ENCODE peak calls at places on chromosomes 4 and X, in nine cellular contexts. T, S, B, A, W, L, K, E and F are unnamed samples.

GRCh38 chr4:52711271-52711670 is 40.0 kb downstream of the ERVMER34-1 start:
- DNase-seq in T (no peak), S (no peak), B (no peak), A (no peak), W (no peak), L (no peak), K (no peak), E (no peak), F (no peak)

GRCh38 chrX:41913476-41913875 is 9.9 kb downstream of the CASK start:
- DNase-seq in T (no peak), S (no peak), B (no peak), A (no peak), W (no peak), L (no peak), K (no peak), E (no peak), F (no peak)

GRCh38 chr4:65296246-65296645 is 374.0 kb downstream of the EPHA5 start:
- DNase-seq in T (no peak), S (no peak), B (no peak), A (no peak), W (no peak), L (no peak), K (no peak), E (no peak), F (no peak)

GRCh38 chrX:53594354-53594753 is 92.2 kb downstream of the HUWE1 start:
- DNase-seq in T (no peak), S (peak), B (no peak), A (no peak), W (no peak), L (no peak), K (no peak), E (no peak), F (no peak)

GRCh38 chr4:177214935-177215334 is 94.7 kb upstream of the NEIL3 start:
- DNase-seq in T (no peak), S (peak), B (no peak), A (no peak), W (no peak), L (no peak), K (no peak), E (no peak), F (no peak)

GRCh38 chr4:184310881-184311709 is 93.4 kb upstream of the ENPP6 start:
- DNase-seq in T (no peak), S (no peak), B (peak), A (no peak), W (no peak), L (peak), K (no peak), E (no peak), F (no peak)

GRCh38 chrX:74349387-74349786 is 45.4 kb downstream of the ZCCHC13 start:
- DNase-seq in T (no peak), S (peak), B (no peak), A (no peak), W (no peak), L (no peak), K (no peak), E (no peak), F (no peak)

GRCh38 chr4:6464842-6465588 is 7.4 kb downstream of the PPP2R2C start:
- DNase-seq in T (no peak), S (no peak), B (peak), A (no peak), W (no peak), L (no peak), K (no peak), E (no peak), F (no peak)

GRCh38 chr4:1756079-1756478 is 34.8 kb downstream of the TACC3 start:
- DNase-seq in T (no peak), S (no peak), B (no peak), A (no peak), W (no peak), L (no peak), K (no peak), E (no peak), F (no peak)

GRCh38 chrX:40090050-40090804 is 7.5 kb downstream of the BCOR start:
- DNase-seq in T (peak), S (peak), B (peak), A (peak), W (no peak), L (peak), K (peak), E (no peak), F (no peak)

DNA sequence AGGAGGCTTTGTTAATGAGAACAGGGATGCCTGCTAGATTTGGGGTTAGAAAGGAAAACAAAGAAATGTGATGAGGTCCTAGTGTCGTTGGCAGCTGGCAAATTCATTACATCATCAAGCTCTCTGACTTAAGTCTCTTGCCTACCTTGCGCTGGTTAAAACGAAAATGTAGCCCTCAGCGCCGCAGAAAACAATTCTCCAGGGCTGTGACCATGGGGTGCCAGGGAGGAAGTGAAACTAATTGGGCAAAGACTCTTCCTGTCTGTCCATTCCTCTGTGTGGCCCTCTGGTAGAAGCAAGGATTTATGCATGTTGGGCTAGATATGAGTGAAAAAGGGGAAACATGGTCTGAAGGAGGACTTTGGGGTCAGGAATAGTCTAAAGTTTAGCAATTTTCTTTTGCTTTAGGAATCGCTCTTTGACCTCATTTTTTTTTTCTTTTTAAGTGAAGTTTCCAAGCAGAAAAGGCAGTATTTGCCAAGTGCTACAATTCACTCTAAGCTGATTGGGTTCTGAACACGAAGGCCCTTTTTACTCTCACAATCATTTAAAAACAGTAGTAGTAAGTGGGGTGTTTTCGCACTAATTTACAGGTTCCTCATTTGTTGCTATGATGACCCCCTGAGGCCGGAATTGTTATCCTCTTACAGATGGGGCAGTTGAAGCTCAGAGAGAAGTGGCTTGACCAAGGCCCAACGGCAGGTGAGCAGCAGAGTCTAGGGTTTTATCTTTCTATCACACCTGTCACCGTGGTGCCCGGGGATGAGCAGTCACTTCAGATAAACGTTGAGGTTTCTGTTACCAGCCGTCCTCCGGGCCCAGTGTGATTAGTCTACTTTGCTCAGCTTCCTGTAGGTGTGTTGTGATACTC is 27.3 kb upstream of the CHRNA9 start:
- DNase-seq in T (no peak), S (no peak), B (peak), A (no peak), W (no peak), L (no peak), K (no peak), E (no peak), F (peak)
- H3K27ac ChIP-seq in T (peak), S (no peak), B (no peak), A (no peak), W (no peak), L (no peak), K (no peak), E (no peak), F (peak)

GRCh38 chrX:3371163-3371562 is 24.7 kb upstream of the MXRA5 start:
- DNase-seq in T (no peak), S (no peak), B (no peak), A (no peak), W (no peak), L (no peak), K (no peak), E (no peak), F (no peak)
- H3K27ac ChIP-seq in T (no peak), S (no peak), B (no peak), A (no peak), W (no peak), L (no peak), K (no peak), E (no peak), F (no peak)

GRCh38 chr4:112282860-112283667 is 2.6 kb downstream of the TIFA start:
- DNase-seq in T (no peak), S (no peak), B (no peak), A (no peak), W (no peak), L (no peak), K (no peak), E (no peak), F (no peak)
- H3K27ac ChIP-seq in T (peak), S (no peak), B (no peak), A (no peak), W (no peak), L (no peak), K (no peak), E (no peak), F (peak)

GRCh38 chrX:21738145-21738949 is 19.6 kb downstream of the SMPX start:
- DNase-seq in T (no peak), S (no peak), B (no peak), A (peak), W (no peak), L (no peak), K (no peak), E (no peak), F (no peak)

GRCh38 chrX:21741378-21741777 is 16.5 kb downstream of the SMPX start:
- DNase-seq in T (no peak), S (no peak), B (no peak), A (no peak), W (no peak), L (no peak), K (no peak), E (no peak), F (no peak)

GRCh38 chrX:21740329-21741274 is 17.3 kb downstream of the SMPX start:
- DNase-seq in T (no peak), S (no peak), B (peak), A (peak), W (no peak), L (no peak), K (no peak), E (no peak), F (no peak)

GRCh38 chrX:21741869-21742701 is 15.8 kb downstream of the SMPX start:
- DNase-seq in T (no peak), S (no peak), B (no peak), A (no peak), W (no peak), L (no peak), K (no peak), E (no peak), F (no peak)

GRCh38 chrX:21738950-21739287 is 19.0 kb downstream of the SMPX start:
- DNase-seq in T (no peak), S (no peak), B (no peak), A (no peak), W (no peak), L (no peak), K (no peak), E (no peak), F (no peak)
- H3K27ac ChIP-seq in T (no peak), S (no peak), B (no peak), A (peak), W (no peak), L (no peak), K (no peak), E (no peak), F (no peak)

DNA sequence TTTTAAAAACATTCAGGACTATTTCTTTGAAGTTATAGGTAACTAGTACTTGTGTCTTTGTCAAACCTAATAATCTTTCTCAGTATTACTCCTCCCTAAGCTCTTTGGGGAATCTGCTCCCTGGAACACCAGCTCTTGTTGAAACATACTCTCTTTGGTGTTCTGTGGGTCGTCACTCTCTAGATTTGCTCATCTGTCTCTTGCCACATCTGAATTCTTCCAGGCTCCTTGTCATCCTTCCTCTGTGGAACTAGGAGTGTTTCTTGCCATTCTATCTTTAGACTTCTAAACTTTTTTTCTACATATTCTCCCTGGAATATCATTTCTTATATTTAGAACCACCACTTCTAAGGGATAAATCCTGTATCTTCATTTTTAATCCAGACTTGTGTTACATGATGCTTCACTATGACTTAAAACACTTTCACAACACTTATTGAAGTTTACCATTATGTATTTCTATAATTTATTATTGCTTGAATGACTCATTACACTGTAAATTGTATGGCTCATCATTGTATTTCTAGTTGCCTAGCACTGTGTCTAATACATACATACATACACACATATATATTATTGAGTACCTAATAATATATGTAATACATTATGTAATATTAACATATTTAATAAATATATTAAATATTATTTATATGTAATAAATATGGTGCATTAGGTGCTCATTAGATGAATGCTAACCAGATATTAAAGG is 186.1 kb downstream of the TMA16 start:
- DNase-seq in T (no peak), S (no peak), B (no peak), A (no peak), W (no peak), L (no peak), K (no peak), E (no peak), F (no peak)
- H3K27ac ChIP-seq in T (no peak), S (no peak), B (no peak), A (no peak), W (no peak), L (no peak), K (no peak), E (no peak), F (no peak)

GRCh38 chrX:115372026-115372610 is 82.6 kb downstream of the LUZP4 start:
- DNase-seq in T (no peak), S (peak), B (no peak), A (no peak), W (no peak), L (no peak), K (no peak), E (no peak), F (no peak)
- H3K27ac ChIP-seq in T (no peak), S (peak), B (no peak), A (no peak), W (no peak), L (no peak), K (no peak), E (no peak), F (no peak)